ENCODE peak calls at places on chromosome 3, in ten cellular contexts. I, E, J, P, B, D, Q, T, R and N are unnamed samples.

GRCh38 chr3:115931581-115931980 is 308.3 kb downstream of the GAP43 start:
- DNase-seq in I (peak), P (no peak), J (no peak), T (peak), D (no peak), E (no peak), Q (no peak), R (no peak), B (peak), N (no peak)

GRCh38 chr3:147614210-147614609 is 205.0 kb downstream of the ZIC1 start:
- DNase-seq in T (no peak), I (no peak), Q (no peak), P (no peak), D (no peak), E (no peak), B (no peak), R (peak), J (no peak), N (no peak)

GRCh38 chr3:133277813-133278212 is 122.0 kb upstream of the BFSP2 start:
- DNase-seq in J (no peak), B (peak), P (no peak), I (no peak), E (no peak), Q (no peak), D (peak), R (peak), T (peak), N (no peak)

GRCh38 chr3:178768072-178768864 is 232.0 kb downstream of the KCNMB2 start:
- DNase-seq in B (no peak), P (no peak), I (no peak), T (no peak), J (no peak), E (no peak), D (no peak), Q (no peak), R (no peak), N (no peak)

GRCh38 chr3:128794067-128794768 is 68.2 kb downstream of the RAB7A start:
- DNase-seq in T (peak), Q (no peak), I (peak), P (no peak), B (peak), R (peak), E (no peak), D (no peak), J (peak), N (no peak)

GRCh38 chr3:63934484-63934883 is 22.3 kb upstream of the SCAANT1 start:
- DNase-seq in P (no peak), D (no peak), B (no peak), E (no peak), I (no peak), J (no peak), R (no peak), T (no peak), Q (no peak), N (no peak)

GRCh38 chr3:131535596-131535995 is 32.8 kb upstream of the MRPL3 start:
- DNase-seq in I (peak), J (peak), P (no peak), R (peak), D (no peak), E (no peak), T (peak), Q (no peak), B (peak), N (no peak)

GRCh38 chr3:138114431-138114918 is 933 bp downstream of the DZIP1L start:
- DNase-seq in R (peak), B (peak), E (peak), J (no peak), I (peak), T (peak), D (no peak), P (peak), Q (no peak), N (no peak)

GRCh38 chr3:17753271-17753992 is 11.0 kb upstream of the TBC1D5 start:
- DNase-seq in J (no peak), D (no peak), B (peak), I (peak), P (no peak), Q (no peak), R (no peak), T (no peak), E (no peak), N (no peak)

GRCh38 chr3:20104167-20104661 is 64.0 kb downstream of the KAT2B start:
- DNase-seq in D (no peak), Q (no peak), I (no peak), E (no peak), B (no peak), R (no peak), J (no peak), P (no peak), T (no peak), N (peak)

DNA sequence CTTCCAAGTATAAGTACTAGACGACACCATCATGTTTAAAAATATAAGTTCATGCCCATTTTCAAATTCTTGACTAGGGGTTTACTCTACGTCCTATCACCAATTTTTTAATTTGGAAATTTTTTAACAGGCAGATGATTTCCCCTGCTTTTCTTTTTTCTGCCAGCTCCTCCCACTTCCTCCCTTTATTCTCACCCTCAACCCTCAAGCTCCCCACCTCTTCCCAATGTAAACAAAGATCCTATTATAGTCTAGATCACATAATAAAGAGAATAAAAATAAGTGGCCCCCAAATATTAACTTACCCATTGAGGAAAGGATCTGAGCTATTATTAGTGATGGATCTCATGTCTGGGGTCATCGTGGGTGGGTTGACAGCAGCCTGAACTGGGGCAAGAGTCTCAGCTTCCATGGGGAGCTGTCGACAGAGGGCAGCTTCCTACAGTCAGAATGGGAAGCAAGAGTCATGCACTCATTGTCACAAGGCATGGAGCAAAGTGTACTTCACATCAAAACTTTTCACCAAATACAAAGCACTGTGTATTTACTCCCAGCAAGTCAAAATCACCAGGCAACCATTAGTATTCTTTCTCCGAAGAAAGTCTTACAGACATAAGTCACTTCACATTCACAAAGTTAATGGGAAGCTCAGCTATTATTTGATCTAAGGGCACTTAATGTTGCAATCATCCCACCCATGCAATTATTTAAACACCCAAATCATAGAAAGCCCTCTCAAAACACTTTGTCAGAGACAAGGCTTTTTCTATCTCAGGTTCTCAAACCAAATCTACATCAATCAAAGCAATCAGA is 53.2 kb downstream of the TM4SF4 start:
- DNase-seq in R (no peak), J (no peak), I (peak), P (no peak), T (peak), E (peak), B (no peak), Q (no peak), D (no peak), N (no peak)
- TF ChIP-seq CTCF in R (peak), J (no peak), I (peak), P (no peak), T (peak), E (no peak), B (peak), Q (no peak), D (no peak), N (no peak)

GRCh38 chr3:48422691-48423090 is 7.2 kb downstream of the PLXNB1 start:
- DNase-seq in E (no peak), T (no peak), I (no peak), D (no peak), P (no peak), Q (no peak), J (no peak), R (no peak), B (no peak), N (no peak)

GRCh38 chr3:48423883-48424695 is 5.8 kb downstream of the PLXNB1 start:
- DNase-seq in D (no peak), I (no peak), R (no peak), J (no peak), T (no peak), P (no peak), E (no peak), Q (no peak), B (no peak), N (no peak)

GRCh38 chr3:48423241-48423882 is 6.5 kb downstream of the PLXNB1 start:
- DNase-seq in B (no peak), T (no peak), D (no peak), R (no peak), P (no peak), E (no peak), Q (no peak), I (no peak), J (no peak), N (no peak)

GRCh38 chr3:48420561-48420960 is 9.3 kb downstream of the PLXNB1 start:
- DNase-seq in R (no peak), B (no peak), Q (no peak), I (no peak), P (no peak), J (no peak), T (no peak), D (no peak), E (no peak), N (no peak)

GRCh38 chr3:48422272-48422671 is 7.6 kb downstream of the PLXNB1 start:
- DNase-seq in R (no peak), T (no peak), I (no peak), D (no peak), B (no peak), P (no peak), E (no peak), J (no peak), Q (no peak), N (no peak)
- TF ChIP-seq CTCF in R (peak), T (no peak), I (no peak), D (no peak), B (no peak), P (no peak), E (no peak), J (no peak), Q (no peak), N (peak)

GRCh38 chr3:125207507-125207906 is 5.0 kb downstream of the SLC12A8 start:
- DNase-seq in P (no peak), D (no peak), J (no peak), E (no peak), T (no peak), Q (no peak), B (no peak), I (no peak), R (no peak), N (no peak)

GRCh38 chr3:125203731-125204130 is 8.8 kb downstream of the SLC12A8 start:
- DNase-seq in E (no peak), R (no peak), Q (no peak), J (no peak), P (no peak), T (no peak), D (no peak), I (no peak), B (no peak), N (no peak)

GRCh38 chr3:125200731-125201139 is 11.8 kb downstream of the SLC12A8 start:
- DNase-seq in J (no peak), Q (no peak), I (no peak), T (no peak), D (no peak), B (no peak), E (no peak), R (no peak), P (no peak), N (peak)

GRCh38 chr3:125206934-125207333 is 5.6 kb downstream of the SLC12A8 start:
- DNase-seq in Q (no peak), D (no peak), J (no peak), E (no peak), P (no peak), B (no peak), I (no peak), T (no peak), R (no peak), N (no peak)

GRCh38 chr3:125202197-125202596 is 10.4 kb downstream of the SLC12A8 start:
- DNase-seq in D (no peak), T (peak), P (no peak), J (no peak), R (peak), B (peak), E (no peak), I (peak), Q (no peak), N (peak)
- TF ChIP-seq CTCF in D (no peak), T (peak), P (no peak), J (no peak), R (peak), B (no peak), E (no peak), I (peak), Q (no peak), N (peak)

GRCh38 chr3:170137971-170138370 is 43.6 kb downstream of the PHC3 start:
- DNase-seq in P (no peak), J (no peak), I (peak), R (no peak), B (peak), Q (no peak), E (no peak), D (no peak), T (no peak), N (no peak)
- TF ChIP-seq CTCF in P (no peak), J (no peak), I (no peak), R (no peak), B (no peak), Q (no peak), E (no peak), D (no peak), T (no peak), N (no peak)

DNA sequence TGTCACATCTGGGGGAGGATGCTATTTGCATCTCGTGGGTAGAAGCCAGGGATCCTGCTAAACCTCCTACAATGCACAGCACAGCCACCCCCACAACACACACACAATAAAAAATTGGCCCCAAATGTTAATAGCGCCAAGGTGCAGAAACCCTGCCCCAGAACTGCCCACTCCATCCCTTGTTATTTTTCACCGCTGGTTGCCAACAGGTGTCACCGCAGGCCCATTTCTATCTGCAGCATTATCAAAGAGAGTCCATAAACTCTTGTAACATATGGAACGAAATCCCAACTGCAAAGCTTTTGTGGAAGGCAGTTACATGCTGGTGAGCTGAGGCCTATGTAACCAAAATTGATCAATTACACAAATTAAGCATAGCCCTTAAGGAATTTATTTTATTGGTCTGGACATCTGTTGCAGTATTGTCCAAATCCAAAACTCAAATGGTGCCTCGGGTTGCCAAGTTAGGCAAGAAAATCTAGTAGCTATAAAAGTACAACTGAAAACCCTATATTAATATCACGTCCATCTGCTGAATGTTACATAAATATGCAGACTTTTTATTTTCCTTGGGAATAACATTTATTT is 66.2 kb downstream of the SAMMSON start:
- DNase-seq in P (no peak), T (no peak), R (no peak), D (no peak), J (no peak), E (peak), B (no peak), Q (no peak), I (no peak), N (no peak)
- TF ChIP-seq CTCF in P (no peak), T (no peak), R (peak), D (no peak), J (no peak), E (no peak), B (no peak), Q (no peak), I (no peak), N (peak)

DNA sequence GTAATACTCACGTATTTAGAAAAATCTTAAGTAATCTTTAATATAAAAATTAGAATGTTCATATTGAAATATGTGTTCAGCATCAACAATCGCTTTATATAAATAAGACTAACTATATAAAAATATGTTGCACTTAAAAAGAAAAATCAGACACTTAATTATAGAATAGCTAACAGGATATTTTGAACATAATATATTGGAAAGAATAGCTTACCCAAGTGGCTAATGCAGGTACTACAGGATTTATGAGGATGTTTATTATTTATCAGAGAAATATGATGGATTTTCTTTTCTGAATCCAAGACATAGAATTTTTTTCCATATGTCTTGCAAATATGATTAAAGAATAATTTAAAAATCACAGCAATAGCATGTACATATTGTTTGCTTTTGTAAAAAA is 567.9 kb upstream of the GBE1 start:
- DNase-seq in E (no peak), R (no peak), P (no peak), D (no peak), J (no peak), B (peak), T (no peak), I (no peak), Q (no peak), N (no peak)
- TF ChIP-seq CTCF in E (peak), R (peak), P (no peak), D (peak), J (peak), B (peak), T (no peak), I (peak), Q (no peak), N (peak)

DNA sequence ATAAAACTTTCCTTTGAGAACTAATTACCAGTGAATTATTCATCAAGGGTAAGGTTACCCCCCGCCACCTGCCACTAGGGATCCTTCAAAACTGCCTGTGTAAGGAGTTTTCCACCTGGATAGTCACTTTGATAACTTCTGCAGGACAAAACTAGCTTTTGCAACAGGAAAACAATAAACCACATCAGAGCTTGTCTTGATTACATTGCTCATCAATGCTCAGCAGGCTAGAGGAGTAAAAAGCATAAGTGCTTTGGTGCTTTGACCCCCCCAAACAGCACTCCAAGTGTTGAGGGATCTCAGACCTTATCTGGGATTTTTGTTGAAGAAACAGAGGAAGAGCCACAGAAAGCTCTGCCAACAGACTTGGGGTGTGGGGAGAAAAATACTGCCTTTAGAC is 10.8 kb upstream of the PHLDB2 start:
- DNase-seq in B (peak), E (no peak), I (no peak), Q (no peak), R (no peak), D (no peak), T (no peak), P (no peak), J (no peak), N (no peak)
- TF ChIP-seq CTCF in B (no peak), E (no peak), I (no peak), Q (no peak), R (no peak), D (no peak), T (no peak), P (no peak), J (no peak), N (no peak)

GRCh38 chr3:49013738-49014660 is 4.4 kb downstream of the DALRD3 start:
- DNase-seq in R (no peak), T (no peak), E (peak), B (peak), P (peak), Q (no peak), I (peak), J (no peak), D (no peak), N (peak)
- TF ChIP-seq CTCF in R (peak), T (peak), E (peak), B (peak), P (no peak), Q (no peak), I (peak), J (peak), D (peak), N (peak)